ENCODE peak calls at places on chromosome 20, in four cellular contexts. Q is fibroblast of the conjunctiva, K is iPS-NIHi11, I is PC-3. T is an unnamed sample.

GRCh38 chr20:611047-611842 is 1.1 kb upstream of the TCF15 start:
- DNase-seq in Q (no peak), K (peak), I (no peak), T (no peak)

GRCh38 chr20:6768228-6769185 is 1.0 kb downstream of the BMP2 start:
- DNase-seq in Q (no peak), K (no peak), I (no peak), T (peak)

GRCh38 chr20:10398834-10399369 is 35.1 kb downstream of the MKKS start:
- DNase-seq in Q (no peak), K (no peak), I (no peak), T (no peak)

GRCh38 chr20:41505198-41505597 is 113.0 kb downstream of the CHD6 start:
- DNase-seq in Q (no peak), K (no peak), I (no peak), T (no peak)

GRCh38 chr20:20199338-20200160 is 147.2 kb downstream of the CFAP61 start:
- DNase-seq in Q (no peak), K (no peak), I (no peak), T (peak)

GRCh38 chr20:63920226-63920625 is 25.3 kb downstream of the DNAJC5 start:
- DNase-seq in Q (no peak), K (no peak), I (no peak), T (no peak)

GRCh38 chr20:49964964-49965780 is 17.6 kb upstream of the SNAI1 start:
- DNase-seq in Q (no peak), K (peak), I (peak), T (peak)

GRCh38 chr20:7161690-7162089 is 394.2 kb downstream of the BMP2 start:
- DNase-seq in Q (no peak), K (peak), I (peak), T (peak)

GRCh38 chr20:58309607-58310290 is at the start of gene RAB22A:
- DNase-seq in Q (peak), K (peak), I (peak), T (peak)

GRCh38 chr20:54618412-54618811 is 143.0 kb downstream of the DOK5 start:
- DNase-seq in Q (no peak), K (no peak), I (no peak), T (no peak)

GRCh38 chr20:46174469-46175126 is 56.5 kb downstream of the CD40 start:
- DNase-seq in Q (peak), K (peak), I (peak), T (peak)

GRCh38 chr20:13525225-13525940 is 113.3 kb downstream of the TASP1 start:
- DNase-seq in Q (peak), K (no peak), I (peak), T (no peak)

GRCh38 chr20:19275630-19276071 is 63.2 kb downstream of the SLC24A3 start:
- DNase-seq in Q (peak), K (no peak), I (no peak), T (no peak)

GRCh38 chr20:33909331-33909921 is 84.3 kb upstream of the RALY start:
- DNase-seq in Q (peak), K (no peak), I (peak), T (no peak)

GRCh38 chr20:17939622-17940446 is 28.8 kb downstream of the SNX5 start:
- DNase-seq in Q (no peak), K (no peak), I (no peak), T (peak)

GRCh38 chr20:62010551-62011402 is 54.9 kb downstream of the TAF4 start:
- DNase-seq in Q (peak), K (peak), I (peak), T (peak)

GRCh38 chr20:47792021-47792618 is 6.8 kb upstream of the SULF2 start:
- DNase-seq in Q (peak), K (peak), I (peak), T (peak)

GRCh38 chr20:38315290-38315966 is 11.5 kb downstream of the BPI start:
- DNase-seq in Q (no peak), K (no peak), I (peak), T (no peak)

GRCh38 chr20:21308340-21308739 is 5.2 kb downstream of the XRN2 start:
- DNase-seq in Q (no peak), K (no peak), I (no peak), T (no peak)

GRCh38 chr20:51529027-51529749 is 13.3 kb downstream of the NFATC2 start:
- DNase-seq in Q (no peak), K (no peak), I (no peak), T (no peak)

GRCh38 chr20:5041433-5041832 is 40.1 kb upstream of the SLC23A2 start:
- DNase-seq in Q (peak), K (no peak), I (no peak), T (peak)

GRCh38 chr20:4457566-4458543 is 263.9 kb upstream of the PRND start:
- DNase-seq in Q (no peak), K (no peak), I (peak), T (peak)

GRCh38 chr20:1327827-1328679 is 886 bp downstream of the SDCBP2 start:
- DNase-seq in Q (no peak), K (no peak), I (no peak), T (peak)

GRCh38 chr20:5481872-5482271 is 165.1 kb upstream of the PROKR2 start:
- DNase-seq in Q (no peak), K (no peak), I (no peak), T (peak)

GRCh38 chr20:38787870-38788269 is 17.6 kb upstream of the PPP1R16B start:
- DNase-seq in Q (no peak), K (no peak), I (no peak), T (no peak)

GRCh38 chr20:3421985-3422384 is 14.5 kb upstream of the DNAAF9 start:
- DNase-seq in Q (no peak), K (no peak), I (no peak), T (no peak)

GRCh38 chr20:46706242-46706641 is 3.2 kb upstream of the SLC2A10 start:
- DNase-seq in Q (no peak), K (no peak), I (no peak), T (no peak)

GRCh38 chr20:58001381-58001780 is 227.1 kb downstream of the ANKRD60 start:
- DNase-seq in Q (no peak), K (no peak), I (no peak), T (no peak)

GRCh38 chr20:51311636-51312479 is 230.7 kb downstream of the NFATC2 start:
- DNase-seq in Q (no peak), K (peak), I (peak), T (peak)

GRCh38 chr20:41133709-41134361 is 3.5 kb upstream of the PLCG1 start:
- DNase-seq in Q (no peak), K (no peak), I (no peak), T (peak)

GRCh38 chr20:31570735-31571617 is 34.1 kb upstream of the ID1 start:
- DNase-seq in Q (no peak), K (no peak), I (no peak), T (no peak)

GRCh38 chr20:24948939-24949679 is at the start of gene CST7:
- DNase-seq in Q (no peak), K (no peak), I (peak), T (peak)

T was measured in endodermal cell.